ENCODE peak calls at places on chromosomes 4 and X, in six cellular contexts. One of them, this sample, is unnamed.

GRCh38 chr4:5749568-5749967 is 38.6 kb downstream of the EVC start:
- DNase-seq in left ventricle myocardium inferior: no peak
- DNase-seq in fibroblast of pulmonary artery: no peak
- DNase-seq in uterus: no peak
- DNase-seq in left lung: peak
- DNase-seq in RWPE1: no peak
- DNase-seq in this sample: peak

GRCh38 chrX:110374544-110374943 is 15.9 kb downstream of the RTL9 start:
- DNase-seq in fibroblast of pulmonary artery: no peak
- DNase-seq in left ventricle myocardium inferior: no peak
- DNase-seq in left lung: no peak
- DNase-seq in uterus: no peak
- DNase-seq in RWPE1: no peak
- DNase-seq in this sample: no peak

GRCh38 chr4:187893418-187893817 is 102.2 kb upstream of the ZFP42 start:
- DNase-seq in fibroblast of pulmonary artery: no peak
- DNase-seq in uterus: no peak
- DNase-seq in left ventricle myocardium inferior: no peak
- DNase-seq in RWPE1: no peak
- DNase-seq in left lung: no peak
- DNase-seq in this sample: no peak

GRCh38 chrX:15913161-15913560 is 58.5 kb upstream of the AP1S2 start:
- DNase-seq in left ventricle myocardium inferior: no peak
- DNase-seq in fibroblast of pulmonary artery: no peak
- DNase-seq in left lung: no peak
- DNase-seq in uterus: no peak
- DNase-seq in RWPE1: no peak
- DNase-seq in this sample: no peak

GRCh38 chr4:182202650-182203049 is 40.6 kb upstream of the TENM3 start:
- DNase-seq in left lung: no peak
- DNase-seq in uterus: no peak
- DNase-seq in left ventricle myocardium inferior: no peak
- DNase-seq in RWPE1: no peak
- DNase-seq in fibroblast of pulmonary artery: no peak
- DNase-seq in this sample: no peak

GRCh38 chr4:5212255-5213032 is 161.2 kb downstream of the STK32B start:
- DNase-seq in uterus: no peak
- DNase-seq in fibroblast of pulmonary artery: no peak
- DNase-seq in left lung: no peak
- DNase-seq in RWPE1: no peak
- DNase-seq in left ventricle myocardium inferior: no peak
- DNase-seq in this sample: no peak

GRCh38 chrX:120428309-120428708 is 40.8 kb downstream of the LAMP2 start:
- DNase-seq in left ventricle myocardium inferior: no peak
- DNase-seq in uterus: no peak
- DNase-seq in RWPE1: no peak
- DNase-seq in left lung: no peak
- DNase-seq in fibroblast of pulmonary artery: peak
- DNase-seq in this sample: no peak

GRCh38 chrX:14362731-14363130 is 166.6 kb upstream of the GLRA2 start:
- DNase-seq in left ventricle myocardium inferior: no peak
- DNase-seq in fibroblast of pulmonary artery: peak
- DNase-seq in uterus: no peak
- DNase-seq in RWPE1: no peak
- DNase-seq in left lung: no peak
- DNase-seq in this sample: no peak

GRCh38 chr4:76430519-76431388 is 4.3 kb upstream of the SHROOM3 start:
- DNase-seq in left ventricle myocardium inferior: no peak
- DNase-seq in RWPE1: peak
- DNase-seq in uterus: no peak
- DNase-seq in fibroblast of pulmonary artery: peak
- DNase-seq in left lung: no peak
- DNase-seq in this sample: no peak

GRCh38 chrX:107739541-107739940 is 36.0 kb downstream of the TSC22D3 start:
- DNase-seq in fibroblast of pulmonary artery: no peak
- DNase-seq in RWPE1: no peak
- DNase-seq in left ventricle myocardium inferior: no peak
- DNase-seq in left lung: no peak
- DNase-seq in uterus: no peak
- DNase-seq in this sample: no peak

GRCh38 chr4:76376534-76376933 is 44.4 kb downstream of the CCDC158 start:
- DNase-seq in RWPE1: no peak
- DNase-seq in left lung: no peak
- DNase-seq in fibroblast of pulmonary artery: no peak
- DNase-seq in uterus: no peak
- DNase-seq in left ventricle myocardium inferior: no peak
- DNase-seq in this sample: no peak

DNA sequence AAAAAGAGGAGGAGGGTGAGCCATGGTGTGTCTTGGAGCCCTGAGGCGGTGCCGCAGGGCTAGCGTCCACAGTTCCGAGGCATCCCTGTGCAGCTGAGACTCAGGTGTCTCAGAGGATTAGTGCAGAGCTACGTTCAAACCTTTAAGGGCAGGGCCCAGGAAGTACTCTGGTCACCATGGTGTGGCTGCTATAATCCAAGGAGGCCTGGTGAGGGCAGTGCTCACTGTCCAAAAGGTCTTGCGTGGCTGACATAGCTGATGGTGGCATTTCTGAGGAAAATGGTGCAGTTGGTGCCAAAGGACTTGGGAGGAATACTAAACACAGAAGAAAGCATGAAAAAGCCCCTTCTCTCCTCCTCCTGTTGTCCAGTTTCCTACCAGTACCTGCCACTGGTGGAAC is 146.9 kb downstream of the DCHS2 start:
- DNase-seq in RWPE1: no peak
- DNase-seq in uterus: no peak
- DNase-seq in left lung: no peak
- DNase-seq in fibroblast of pulmonary artery: no peak
- DNase-seq in left ventricle myocardium inferior: no peak
- DNase-seq in this sample: no peak
- TF ChIP-seq CTCF in RWPE1: no peak
- TF ChIP-seq CTCF in uterus: no peak
- TF ChIP-seq CTCF in left lung: no peak
- TF ChIP-seq CTCF in fibroblast of pulmonary artery: no peak
- TF ChIP-seq CTCF in left ventricle myocardium inferior: no peak
- TF ChIP-seq CTCF in this sample: no peak

GRCh38 chr4:146585761-146586333 is 52.8 kb upstream of the POU4F2 start:
- DNase-seq in uterus: no peak
- DNase-seq in fibroblast of pulmonary artery: peak
- DNase-seq in left lung: no peak
- DNase-seq in RWPE1: no peak
- DNase-seq in left ventricle myocardium inferior: no peak
- DNase-seq in this sample: no peak

GRCh38 chr4:146577111-146577510 is 55.4 kb upstream of the SLC10A7 start:
- DNase-seq in uterus: no peak
- DNase-seq in fibroblast of pulmonary artery: peak
- DNase-seq in left lung: no peak
- DNase-seq in RWPE1: no peak
- DNase-seq in left ventricle myocardium inferior: no peak
- DNase-seq in this sample: no peak

DNA sequence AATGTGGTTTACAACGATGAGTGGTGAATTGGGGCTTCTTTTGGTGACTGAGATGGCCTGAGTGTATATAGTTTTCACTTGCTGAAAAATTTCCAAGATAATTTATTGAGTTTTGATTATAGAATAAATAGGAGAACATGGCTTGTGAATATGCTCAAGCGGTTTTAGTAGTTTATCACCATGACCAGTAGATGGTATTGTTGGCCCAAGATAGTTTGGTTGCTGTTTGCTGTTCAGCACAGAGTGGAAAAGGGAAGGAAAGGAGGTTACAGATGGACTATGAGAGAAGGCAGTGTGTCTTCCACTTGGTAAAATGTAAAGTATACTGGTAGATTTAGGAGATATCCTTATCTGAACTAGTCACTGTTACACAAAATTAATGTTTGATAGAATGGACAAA is 55.8 kb upstream of the POU4F2 start:
- DNase-seq in fibroblast of pulmonary artery: peak
- DNase-seq in uterus: no peak
- DNase-seq in left lung: no peak
- DNase-seq in left ventricle myocardium inferior: no peak
- DNase-seq in RWPE1: no peak
- DNase-seq in this sample: no peak
- TF ChIP-seq CTCF in fibroblast of pulmonary artery: no peak
- TF ChIP-seq CTCF in uterus: no peak
- TF ChIP-seq CTCF in left lung: no peak
- TF ChIP-seq CTCF in left ventricle myocardium inferior: no peak
- TF ChIP-seq CTCF in RWPE1: no peak
- TF ChIP-seq CTCF in this sample: no peak

GRCh38 chr4:94175553-94176260 is 32.0 kb upstream of the SMARCAD1 start:
- DNase-seq in RWPE1: no peak
- DNase-seq in left lung: no peak
- DNase-seq in left ventricle myocardium inferior: no peak
- DNase-seq in fibroblast of pulmonary artery: no peak
- DNase-seq in uterus: no peak
- DNase-seq in this sample: no peak

GRCh38 chr4:94181815-94182214 is 25.9 kb upstream of the SMARCAD1 start:
- DNase-seq in fibroblast of pulmonary artery: no peak
- DNase-seq in left ventricle myocardium inferior: no peak
- DNase-seq in uterus: no peak
- DNase-seq in RWPE1: no peak
- DNase-seq in left lung: no peak
- DNase-seq in this sample: no peak

GRCh38 chr4:94177822-94178221 is 29.8 kb upstream of the SMARCAD1 start:
- DNase-seq in uterus: no peak
- DNase-seq in fibroblast of pulmonary artery: no peak
- DNase-seq in left lung: no peak
- DNase-seq in left ventricle myocardium inferior: no peak
- DNase-seq in RWPE1: no peak
- DNase-seq in this sample: no peak
- TF ChIP-seq CTCF in uterus: no peak
- TF ChIP-seq CTCF in fibroblast of pulmonary artery: no peak
- TF ChIP-seq CTCF in left lung: no peak
- TF ChIP-seq CTCF in left ventricle myocardium inferior: no peak
- TF ChIP-seq CTCF in RWPE1: no peak
- TF ChIP-seq CTCF in this sample: no peak

GRCh38 chr4:15139599-15139998 is 137.3 kb downstream of the CPEB2 start:
- DNase-seq in left ventricle myocardium inferior: no peak
- DNase-seq in RWPE1: no peak
- DNase-seq in fibroblast of pulmonary artery: no peak
- DNase-seq in uterus: no peak
- DNase-seq in left lung: no peak
- DNase-seq in this sample: no peak
- TF ChIP-seq CTCF in left ventricle myocardium inferior: no peak
- TF ChIP-seq CTCF in RWPE1: no peak
- TF ChIP-seq CTCF in fibroblast of pulmonary artery: no peak
- TF ChIP-seq CTCF in uterus: no peak
- TF ChIP-seq CTCF in left lung: no peak
- TF ChIP-seq CTCF in this sample: no peak

GRCh38 chr4:186553717-186554116 is 1.6 kb downstream of the MTNR1A start:
- DNase-seq in fibroblast of pulmonary artery: no peak
- DNase-seq in uterus: no peak
- DNase-seq in left lung: no peak
- DNase-seq in RWPE1: no peak
- DNase-seq in left ventricle myocardium inferior: no peak
- DNase-seq in this sample: peak
- TF ChIP-seq CTCF in fibroblast of pulmonary artery: no peak
- TF ChIP-seq CTCF in uterus: no peak
- TF ChIP-seq CTCF in left lung: no peak
- TF ChIP-seq CTCF in RWPE1: no peak
- TF ChIP-seq CTCF in left ventricle myocardium inferior: no peak
- TF ChIP-seq CTCF in this sample: no peak

DNA sequence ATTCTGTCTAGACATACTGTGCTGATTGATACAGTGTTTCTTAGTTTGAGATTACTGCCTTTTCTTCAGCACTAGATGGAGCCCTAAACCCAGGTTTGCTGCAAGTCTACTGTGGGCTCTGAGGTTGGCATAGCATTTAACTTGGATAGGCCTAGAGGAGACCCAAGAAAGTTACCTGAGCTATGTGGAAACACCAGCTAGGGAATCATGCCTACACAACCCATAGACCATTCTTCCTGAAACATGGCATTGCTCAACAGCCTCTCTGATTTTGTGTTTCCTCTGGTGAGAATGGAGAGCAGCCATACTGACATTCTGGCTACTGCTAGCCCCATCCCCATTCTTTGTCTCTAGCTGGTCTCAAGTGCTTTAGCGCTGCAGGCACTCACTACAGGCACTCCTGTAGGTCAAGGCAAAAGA is 287.7 kb upstream of the PCDH18 start:
- DNase-seq in left lung: no peak
- DNase-seq in uterus: no peak
- DNase-seq in RWPE1: peak
- DNase-seq in left ventricle myocardium inferior: no peak
- DNase-seq in fibroblast of pulmonary artery: peak
- DNase-seq in this sample: no peak
- TF ChIP-seq CTCF in left lung: peak
- TF ChIP-seq CTCF in uterus: no peak
- TF ChIP-seq CTCF in RWPE1: peak
- TF ChIP-seq CTCF in left ventricle myocardium inferior: peak
- TF ChIP-seq CTCF in fibroblast of pulmonary artery: peak
- TF ChIP-seq CTCF in this sample: peak

DNA sequence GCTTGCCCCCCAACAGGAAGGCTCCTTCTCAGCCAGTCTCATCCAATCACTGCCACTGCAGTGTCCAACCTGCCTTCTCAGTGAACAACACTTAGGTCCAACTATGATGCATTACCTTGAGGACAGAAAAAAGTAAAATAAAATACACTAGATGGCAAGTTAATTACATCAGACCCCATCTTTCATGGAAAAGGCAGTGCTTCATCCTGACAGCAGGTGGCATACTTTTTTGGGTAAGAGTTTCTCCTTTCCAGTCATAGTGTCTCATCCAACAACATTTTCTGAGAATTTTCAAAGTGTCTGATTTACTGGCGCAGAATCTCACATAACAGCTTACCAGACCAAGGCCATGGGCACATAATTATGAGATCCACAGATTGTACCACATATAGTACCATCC is 1742.8 kb downstream of the PCDH7 start:
- DNase-seq in uterus: no peak
- DNase-seq in left ventricle myocardium inferior: no peak
- DNase-seq in left lung: no peak
- DNase-seq in fibroblast of pulmonary artery: peak
- DNase-seq in RWPE1: peak
- DNase-seq in this sample: no peak
- TF ChIP-seq CTCF in uterus: no peak
- TF ChIP-seq CTCF in left ventricle myocardium inferior: peak
- TF ChIP-seq CTCF in left lung: peak
- TF ChIP-seq CTCF in fibroblast of pulmonary artery: peak
- TF ChIP-seq CTCF in RWPE1: peak
- TF ChIP-seq CTCF in this sample: peak

This sample was measured in osteocyte.